ENCODE peak calls at places on chromosomes 16 and 17, in ten cellular contexts. L is CD8-positive, alpha-beta T cell; X is RWPE2; K is Daoy; E is hippocampal formation; F is left lung; I is astrocyte of the spinal cord; C is GM04503; G is kidney epithelial cell; T is ELR. O is an unnamed sample.

GRCh38 chr16:72938426-72939164 is 109.3 kb downstream of the ZFHX3 start:
- DNase-seq in T (peak; percentile 57), C (no peak), X (no peak), I (peak; percentile 87), K (peak; percentile 78), G (no peak), E (no peak), F (no peak), L (no peak), O (no peak)

GRCh38 chr16:28136751-28137434 is 73.4 kb upstream of the GSG1L start:
- DNase-seq in X (no peak), K (no peak), G (no peak), I (no peak), F (no peak), C (no peak), L (peak; percentile 60), E (peak; percentile 35), T (no peak), O (no peak)

GRCh38 chr16:27314161-27314723 is 468 bp downstream of the IL4R start:
- DNase-seq in E (no peak), L (peak; percentile 61), I (peak; percentile 96), K (peak; percentile 64), C (peak; percentile 69), T (peak; percentile 97), G (peak; percentile 61), X (no peak), F (peak; percentile 78), O (no peak)

GRCh38 chr16:8959921-8960787 is 3.6 kb downstream of the USP7 start:
- DNase-seq in L (no peak), X (no peak), G (no peak), C (no peak), K (no peak), I (no peak), E (no peak), F (no peak), T (peak; percentile 43), O (no peak)

GRCh38 chr17:30186761-30187160 is 48.7 kb downstream of the SLC6A4 start:
- DNase-seq in E (no peak), G (no peak), C (no peak), F (no peak), L (no peak), T (no peak), K (no peak), I (no peak), X (no peak), O (no peak)

GRCh38 chr17:49646391-49647255 is 31.3 kb downstream of the SPOP start:
- DNase-seq in G (peak; percentile 59), X (peak; percentile 78), I (peak; percentile 86), C (no peak), F (no peak), L (no peak), T (peak; percentile 89), K (peak; percentile 85), E (no peak), O (peak; percentile 13)

GRCh38 chr16:1621851-1622250 is 9.7 kb downstream of the CRAMP1 start:
- DNase-seq in K (no peak), X (no peak), L (no peak), F (no peak), C (no peak), E (no peak), T (no peak), I (no peak), G (no peak), O (no peak)

GRCh38 chr16:62965831-62966230 is 929.6 kb upstream of the CDH8 start:
- DNase-seq in I (no peak), G (no peak), X (no peak), L (no peak), T (no peak), K (no peak), E (no peak), C (no peak), F (no peak), O (no peak)

GRCh38 chr16:57720142-57720575 is 15.4 kb upstream of the KATNB1 start:
- DNase-seq in X (no peak), F (peak; percentile 89), K (peak; percentile 50), E (no peak), L (peak; percentile 41), C (peak; percentile 4), G (no peak), T (peak; percentile 73), I (peak; percentile 50), O (no peak)

GRCh38 chr17:29585080-29585751 is 4.2 kb downstream of the GIT1 start:
- DNase-seq in I (no peak), K (peak; percentile 80), E (no peak), F (peak; percentile 50), G (no peak), C (no peak), L (no peak), T (peak; percentile 53), X (no peak), O (no peak)

GRCh38 chr17:48246623-48247022 is 139.1 kb downstream of the SNX11 start:
- DNase-seq in I (no peak), X (no peak), L (no peak), K (no peak), F (no peak), E (no peak), G (no peak), C (no peak), T (peak; percentile 96), O (no peak)

GRCh38 chr16:74725641-74726040 is 25.0 kb upstream of the MLKL start:
- DNase-seq in K (no peak), E (no peak), C (no peak), L (no peak), F (no peak), X (no peak), G (no peak), T (no peak), I (no peak), O (no peak)

GRCh38 chr16:24018485-24018884 is 182.7 kb downstream of the PRKCB start:
- DNase-seq in F (no peak), C (no peak), X (no peak), I (no peak), K (no peak), E (no peak), G (no peak), L (no peak), T (no peak), O (no peak)

GRCh38 chr16:88798772-88799455 is 4.7 kb upstream of the CDT1 start:
- DNase-seq in E (no peak), I (no peak), C (no peak), G (no peak), T (no peak), F (no peak), L (no peak), K (no peak), X (no peak), O (no peak)

GRCh38 chr17:77404812-77405581 is 264.2 kb downstream of the SEC14L1 start:
- DNase-seq in K (peak; percentile 91), X (no peak), T (peak; percentile 89), C (peak; percentile 48), L (peak; percentile 90), I (peak; percentile 64), E (no peak), F (no peak), G (no peak), O (peak; percentile 74)

GRCh38 chr16:17251496-17251895 is 219.3 kb downstream of the XYLT1 start:
- DNase-seq in X (no peak), K (no peak), F (no peak), I (no peak), G (no peak), C (no peak), E (no peak), T (no peak), L (no peak), O (no peak)

GRCh38 chr17:43461185-43461584 is 22.6 kb upstream of the DHX8 start:
- DNase-seq in F (no peak), C (no peak), K (no peak), G (no peak), T (no peak), X (no peak), E (no peak), L (no peak), I (no peak), O (no peak)

GRCh38 chr17:51045616-51046526 is 74.8 kb downstream of the SPAG9 start:
- DNase-seq in X (no peak), K (no peak), L (no peak), G (no peak), F (no peak), E (peak; percentile 74), C (no peak), T (no peak), I (peak; percentile 30), O (no peak)

GRCh38 chr17:66775262-66775661 is 59.7 kb upstream of the CACNG5 start:
- DNase-seq in E (no peak), C (no peak), K (no peak), X (no peak), T (no peak), I (no peak), L (no peak), F (no peak), G (no peak), O (no peak)

GRCh38 chr16:31329671-31330552 is 25.1 kb upstream of the ITGAX start:
- DNase-seq in F (no peak), G (no peak), L (no peak), K (no peak), T (no peak), I (no peak), C (no peak), X (no peak), E (no peak), O (no peak)

GRCh38 chr17:12133183-12133582 is 112.5 kb downstream of the MAP2K4 start:
- DNase-seq in I (no peak), K (no peak), X (no peak), F (no peak), E (no peak), L (no peak), C (no peak), T (no peak), G (no peak), O (no peak)

GRCh38 chr17:1789936-1790335 is 28.1 kb downstream of the SERPINF1 start:
- DNase-seq in I (no peak), F (no peak), E (no peak), C (no peak), L (no peak), G (no peak), K (no peak), T (no peak), X (no peak), O (no peak)

GRCh38 chr16:19463468-19464315 is 46.0 kb downstream of the TMC5 start:
- DNase-seq in X (no peak), E (no peak), K (peak; percentile 40), I (no peak), C (no peak), F (no peak), L (no peak), G (no peak), T (peak; percentile 60), O (no peak)

GRCh38 chr17:52648995-52649394 is 490.5 kb upstream of the CA10 start:
- DNase-seq in T (no peak), F (no peak), C (no peak), K (no peak), L (no peak), G (no peak), I (no peak), X (no peak), E (no peak), O (no peak)

GRCh38 chr17:83002118-83002805 is 77.1 kb upstream of the METRNL start:
- DNase-seq in X (peak; percentile 54), C (no peak), K (no peak), F (peak; percentile 76), E (no peak), G (no peak), T (no peak), I (no peak), L (no peak), O (no peak)

GRCh38 chr17:81304196-81305015 is 9.3 kb upstream of the SLC38A10 start:
- DNase-seq in F (peak; percentile 72), X (no peak), I (no peak), G (no peak), K (no peak), T (no peak), C (no peak), L (peak; percentile 13), E (no peak), O (no peak)

GRCh38 chr17:18182978-18183333 is 672 bp upstream of the ALKBH5 start:
- DNase-seq in G (no peak), I (no peak), X (peak; percentile 83), C (no peak), K (peak; percentile 89), T (peak; percentile 86), E (no peak), L (peak; percentile 80), F (peak; percentile 97), O (no peak)

GRCh38 chr17:14372905-14373559 is 72.2 kb downstream of the HS3ST3B1 start:
- DNase-seq in E (no peak), T (no peak), G (no peak), C (no peak), I (no peak), L (no peak), F (no peak), K (no peak), X (no peak), O (no peak)